ENCODE peak calls at places on chromosome 2, in nine cellular contexts. C is cardiac muscle cell; F is activated naive CD8-positive, alpha-beta T cell treated with anti-CD3 and anti-CD28 coated beads, Interleukin-2, amount 50 U/mL, for 24 hours; E is activated CD8-positive, alpha-beta T cell treated with anti-CD3 and anti-CD28 coated beads for 36 hours; V is fibroblast of the aortic adventitia; A is BJ; T is GM20000; I is stimulated activated CD8-positive, alpha-beta memory T cell treated with anti-CD3 and anti-CD28 coated beads, Interleukin-15, amount 100 ng/mL, for 1 hour; J is activated naive CD4-positive, alpha-beta T cell. K is an unnamed sample.

GRCh38 chr2:181574321-181574720 is 82.6 kb downstream of the CERKL start:
- DNase-seq in J (no peak), T (no peak), V (no peak), I (no peak), A (no peak), E (no peak), C (no peak), F (no peak), K (no peak)

GRCh38 chr2:31788273-31788672 is 207.5 kb upstream of the SRD5A2 start:
- DNase-seq in F (no peak), I (no peak), A (no peak), E (no peak), V (no peak), T (no peak), C (no peak), J (no peak), K (no peak)

GRCh38 chr2:218029366-218030360 is 26.9 kb upstream of the TNS1 start:
- DNase-seq in F (no peak), C (no peak), E (no peak), T (no peak), J (no peak), A (no peak), V (no peak), I (no peak), K (no peak)

GRCh38 chr2:207166039-207166348 is 246 bp upstream of the KLF7 start:
- DNase-seq in C (peak; percentile 100), F (peak; percentile 94), I (peak; percentile 86), J (peak; percentile 96), E (peak; percentile 97), T (peak; percentile 97), V (peak; percentile 100), A (peak; percentile 100), K (peak; percentile 97)

GRCh38 chr2:6826081-6826913 is 39.4 kb downstream of the CMPK2 start:
- DNase-seq in V (peak; percentile 68), A (peak; percentile 10), I (peak; percentile 36), T (peak; percentile 59), J (peak; percentile 20), E (peak; percentile 82), F (peak; percentile 67), C (peak; percentile 75), K (peak; percentile 55)

GRCh38 chr2:100791294-100791935 is 28.5 kb upstream of the NPAS2 start:
- DNase-seq in J (no peak), F (no peak), T (no peak), E (no peak), V (no peak), I (no peak), C (no peak), A (no peak), K (no peak)

GRCh38 chr2:28300921-28301341 is 91.7 kb upstream of the FOSL2 start:
- DNase-seq in A (peak; percentile 74), C (peak; percentile 77), E (no peak), J (no peak), T (no peak), F (no peak), I (no peak), V (peak; percentile 77), K (no peak)

GRCh38 chr2:30786923-30787685 is 20.1 kb downstream of the CAPN13 start:
- DNase-seq in V (no peak), J (no peak), C (no peak), E (no peak), F (no peak), I (no peak), A (no peak), T (no peak), K (no peak)

GRCh38 chr2:148885209-148885608 is 10.2 kb downstream of the KIF5C start:
- DNase-seq in T (no peak), E (no peak), F (no peak), V (no peak), I (no peak), C (no peak), A (no peak), J (no peak), K (no peak)

GRCh38 chr2:213751446-213751845 is 467.2 kb downstream of the SPAG16 start:
- DNase-seq in J (no peak), T (peak; percentile 36), C (no peak), I (no peak), F (no peak), E (no peak), A (no peak), V (no peak), K (peak; percentile 54)

GRCh38 chr2:69514406-69514805 is 77.2 kb upstream of the NFU1 start:
- DNase-seq in V (peak; percentile 72), T (no peak), J (no peak), F (no peak), C (peak; percentile 85), A (peak; percentile 19), E (no peak), I (no peak), K (no peak)

GRCh38 chr2:233209117-233209977 is 42.1 kb upstream of the ATG16L1 start:
- DNase-seq in I (no peak), F (no peak), V (peak; percentile 67), A (no peak), T (no peak), J (no peak), C (peak; percentile 56), E (no peak), K (no peak)

GRCh38 chr2:100235098-100235497 is 87.2 kb downstream of the LONRF2 start:
- DNase-seq in T (peak; percentile 53), C (no peak), A (no peak), I (no peak), V (no peak), F (peak; percentile 27), E (peak; percentile 47), J (peak; percentile 7), K (peak; percentile 69)

GRCh38 chr2:17759805-17760204 is 5.9 kb downstream of the GEN1 start:
- DNase-seq in F (no peak), C (peak; percentile 74), A (no peak), V (peak; percentile 47), E (no peak), T (no peak), J (no peak), I (no peak), K (no peak)

GRCh38 chr2:28382755-28383154 is 9.9 kb upstream of the FOSL2 start:
- DNase-seq in F (no peak), J (no peak), A (no peak), V (no peak), E (no peak), I (no peak), T (no peak), C (no peak), K (no peak)

GRCh38 chr2:108613261-108614042 is 79.2 kb downstream of the LIMS1 start:
- DNase-seq in I (no peak), V (no peak), F (no peak), C (no peak), T (no peak), J (no peak), A (no peak), E (no peak), K (no peak)

GRCh38 chr2:67277450-67277849 is 119.7 kb upstream of the ETAA1 start:
- DNase-seq in J (no peak), T (no peak), F (no peak), C (no peak), I (no peak), A (no peak), V (no peak), E (no peak), K (no peak)

GRCh38 chr2:47034973-47035609 is 119.5 kb upstream of the MCFD2 start:
- DNase-seq in T (peak; percentile 45), E (peak; percentile 40), F (peak; percentile 22), V (no peak), J (no peak), I (no peak), A (no peak), C (no peak), K (peak; percentile 19)

GRCh38 chr2:217816396-217816869 is 186.4 kb downstream of the TNS1 start:
- DNase-seq in V (no peak), T (no peak), E (no peak), I (no peak), A (peak; percentile 15), J (no peak), F (no peak), C (peak; percentile 57), K (no peak)

GRCh38 chr2:9440058-9440727 is 16.7 kb downstream of the CPSF3 start:
- DNase-seq in J (no peak), A (no peak), V (peak; percentile 31), I (no peak), T (no peak), F (no peak), E (no peak), C (peak; percentile 33), K (no peak)

GRCh38 chr2:233974530-233975071 is 57.4 kb downstream of the TRPM8 start:
- DNase-seq in I (no peak), F (peak; percentile 13), V (peak; percentile 91), C (peak; percentile 85), J (no peak), A (peak; percentile 88), E (peak; percentile 56), T (no peak), K (no peak)

GRCh38 chr2:172962824-172963223 is 112.8 kb upstream of the MAP3K20 start:
- DNase-seq in A (no peak), C (peak; percentile 51), F (peak; percentile 31), T (no peak), E (peak; percentile 45), I (no peak), V (peak; percentile 47), J (no peak), K (no peak)

GRCh38 chr2:132429351-132429750 is 12.7 kb downstream of the GPR39 start:
- DNase-seq in V (no peak), I (no peak), E (no peak), C (no peak), A (no peak), T (no peak), F (no peak), J (no peak), K (no peak)

GRCh38 chr2:16408331-16409005 is 257.2 kb downstream of the CYRIA start:
- DNase-seq in I (no peak), F (no peak), E (no peak), J (no peak), V (no peak), T (no peak), C (no peak), A (no peak), K (no peak)

GRCh38 chr2:121649652-121650553 is 641 bp upstream of the CLASP1 start:
- DNase-seq in F (peak; percentile 85), C (peak; percentile 94), V (peak; percentile 92), A (peak; percentile 47), J (peak; percentile 62), T (peak; percentile 85), E (peak; percentile 93), I (peak; percentile 69), K (peak; percentile 80)

GRCh38 chr2:158305501-158305900 is 151.1 kb downstream of the CCDC148 start:
- DNase-seq in I (no peak), V (no peak), A (no peak), C (no peak), T (no peak), J (no peak), F (no peak), E (no peak), K (no peak)

GRCh38 chr2:200873561-200873960 is 9.1 kb upstream of the CLK1 start:
- DNase-seq in T (no peak), V (no peak), I (no peak), J (no peak), E (no peak), F (no peak), A (no peak), C (no peak), K (no peak)

GRCh38 chr2:38602136-38602731 is 494 bp downstream of the HNRNPLL start:
- DNase-seq in T (no peak), F (peak; percentile 46), V (no peak), A (no peak), E (peak; percentile 58), C (no peak), J (peak; percentile 23), I (no peak), K (peak; percentile 39)

GRCh38 chr2:20551231-20551944 is 99.5 kb downstream of the HS1BP3 start:
- DNase-seq in A (no peak), C (no peak), V (no peak), I (no peak), F (no peak), E (no peak), J (no peak), T (no peak), K (no peak)

GRCh38 chr2:74333175-74333574 is 10.0 kb downstream of the SLC4A5 start:
- DNase-seq in V (peak; percentile 54), T (no peak), C (peak; percentile 58), J (no peak), A (no peak), F (peak; percentile 6), I (no peak), E (peak; percentile 43), K (no peak)

GRCh38 chr2:147214900-147215299 is 629.9 kb upstream of the ACVR2A start:
- DNase-seq in E (no peak), V (no peak), I (no peak), C (peak; percentile 2), F (no peak), T (no peak), A (no peak), J (no peak), K (no peak)

K was measured in germinal center.